ENCODE peak calls at places on chromosomes 13 and 19, in nine cellular contexts. Z is left cardiac atrium, J is activated T-cell treated with anti-CD3 and anti-CD28 coated beads for 1 hour, I is occipital lobe, W is amniotic stem cell, U is foreskin melanocyte, L is T-helper 1 cell, F is pancreas, B is right cardiac atrium. R is an unnamed sample.

GRCh38 chr19:50300051-50300450 is 29.1 kb downstream of the KCNC3 start:
- DNase-seq in Z (no peak), J (no peak), I (no peak), W (no peak), U (peak), L (no peak), F (no peak), B (no peak), R (no peak)

GRCh38 chr13:30159446-30159839 is 147.9 kb downstream of the KATNAL1 start:
- DNase-seq in Z (no peak), J (no peak), I (no peak), W (no peak), U (peak), L (no peak), F (no peak), B (no peak), R (no peak)

GRCh38 chr13:97359181-97360057 is 74.5 kb upstream of the RAP2A start:
- DNase-seq in Z (no peak), J (peak), I (no peak), W (peak), U (peak), L (peak), F (no peak), B (no peak), R (peak)

GRCh38 chr13:49053899-49054298 is 78.2 kb downstream of the FNDC3A start:
- DNase-seq in Z (no peak), J (no peak), I (no peak), W (no peak), U (no peak), L (no peak), F (no peak), B (no peak), R (no peak)

GRCh38 chr13:24293761-24294160 is 15.6 kb upstream of the C1QTNF9 start:
- DNase-seq in Z (no peak), J (no peak), I (no peak), W (no peak), U (no peak), L (no peak), F (no peak), B (no peak), R (no peak)

GRCh38 chr13:78431328-78431727 is 172.0 kb downstream of the POU4F1 start:
- DNase-seq in Z (no peak), J (no peak), I (no peak), W (no peak), U (peak), L (no peak), F (no peak), B (no peak), R (no peak)

GRCh38 chr13:51435002-51435578 is 17.7 kb downstream of the INTS6 start:
- DNase-seq in Z (no peak), J (no peak), I (no peak), W (no peak), U (peak), L (no peak), F (no peak), B (no peak), R (no peak)

GRCh38 chr13:27976362-27977177 is 7.5 kb upstream of the CDX2 start:
- DNase-seq in Z (no peak), J (no peak), I (no peak), W (no peak), U (no peak), L (no peak), F (no peak), B (no peak), R (no peak)

GRCh38 chr19:51948979-51949378 is 21.7 kb downstream of the ZNF613 start:
- DNase-seq in Z (peak), J (no peak), I (peak), W (no peak), U (no peak), L (no peak), F (no peak), B (peak), R (no peak)

GRCh38 chr19:15550847-15551182 is 42.5 kb downstream of the CYP4F22 start:
- DNase-seq in Z (no peak), J (no peak), I (no peak), W (no peak), U (no peak), L (peak), F (no peak), B (no peak), R (no peak)

GRCh38 chr19:49758292-49758691 is 4.8 kb downstream of the TSKS start:
- DNase-seq in Z (no peak), J (no peak), I (no peak), W (no peak), U (no peak), L (no peak), F (no peak), B (no peak), R (no peak)

GRCh38 chr19:900302-901111 is 7.2 kb downstream of the RNU6-9 start:
- DNase-seq in Z (no peak), J (no peak), I (no peak), W (no peak), U (no peak), L (no peak), F (no peak), B (no peak), R (no peak)

GRCh38 chr19:35066121-35066520 is 24.6 kb downstream of the HPN start:
- DNase-seq in Z (no peak), J (no peak), I (no peak), W (no peak), U (no peak), L (no peak), F (no peak), B (no peak), R (no peak)

GRCh38 chr19:50646074-50646807 is 3.0 kb upstream of the C19orf81 start:
- DNase-seq in Z (peak), J (no peak), I (no peak), W (no peak), U (no peak), L (no peak), F (no peak), B (no peak), R (no peak)

GRCh38 chr19:8336072-8336569 is 6.9 kb downstream of the KANK3 start:
- DNase-seq in Z (no peak), J (no peak), I (no peak), W (no peak), U (no peak), L (no peak), F (no peak), B (no peak), R (no peak)

GRCh38 chr13:113546571-113547247 is 37.8 kb upstream of the TFDP1 start:
- DNase-seq in Z (peak), J (no peak), I (no peak), W (no peak), U (no peak), L (no peak), F (no peak), B (peak), R (no peak)

GRCh38 chr13:76965759-76966421 is 17.6 kb downstream of the ACOD1 start:
- DNase-seq in Z (peak), J (no peak), I (no peak), W (peak), U (peak), L (no peak), F (no peak), B (peak), R (no peak)

GRCh38 chr19:18772620-18773587 is 18.2 kb downstream of the COMP start:
- DNase-seq in Z (no peak), J (no peak), I (no peak), W (no peak), U (no peak), L (no peak), F (no peak), B (no peak), R (no peak)

GRCh38 chr19:5519076-5519475 is 48.7 kb downstream of the TINCR start:
- DNase-seq in Z (no peak), J (no peak), I (no peak), W (no peak), U (no peak), L (no peak), F (no peak), B (no peak), R (no peak)

GRCh38 chr13:37775871-37776270 is 93.7 kb downstream of the TRPC4 start:
- DNase-seq in Z (no peak), J (no peak), I (no peak), W (no peak), U (no peak), L (no peak), F (no peak), B (no peak), R (no peak)

GRCh38 chr19:39599116-39599515 is 3.2 kb upstream of the LGALS13 start:
- DNase-seq in Z (no peak), J (peak), I (no peak), W (no peak), U (peak), L (no peak), F (no peak), B (no peak), R (no peak)

R was measured in HL-60.